ENCODE peak calls at places on chromosomes 7 and 10, in six cellular contexts. W is cardiac fibroblast, D is lower lobe of right lung, T is WERI-Rb-1, P is progenitor cell of endocrine pancreas, Z is NCI-H2029 treated with DMSO at 0.1 percent for 48 hours. Y is an unnamed sample.
A peak's percentile ranks its signal among the peaks of the same experiment; 100 is the strongest.

GRCh38 chr10:52213511-52213831 is 100.6 kb upstream of the DKK1 start:
- DNase-seq in Z (no peak), T (peak; percentile 29), P (no peak), D (no peak), W (peak; percentile 66), Y (no peak)

GRCh38 chr7:116777613-116778380 is 84.6 kb upstream of the CAPZA2 start:
- DNase-seq in Z (no peak), P (no peak), T (no peak), D (no peak), W (peak; percentile 65), Y (no peak)

GRCh38 chr10:93755443-93756127 is 2.2 kb upstream of the LGI1 start:
- DNase-seq in D (no peak), P (no peak), Z (no peak), W (no peak), T (no peak), Y (no peak)

GRCh38 chr10:118792501-118792900 is 37.7 kb upstream of the CACUL1 start:
- DNase-seq in P (no peak), T (no peak), W (peak; percentile 22), Z (no peak), D (peak; percentile 58), Y (no peak)

GRCh38 chr7:128352138-128352537 is 8.4 kb upstream of the RBM28 start:
- DNase-seq in W (peak; percentile 25), Z (no peak), T (no peak), D (peak; percentile 73), P (peak; percentile 48), Y (no peak)

GRCh38 chr10:70430489-70431445 is 10.7 kb downstream of the NODAL start:
- DNase-seq in P (no peak), D (no peak), W (peak; percentile 56), Z (no peak), T (no peak), Y (no peak)

GRCh38 chr10:110568055-110568735 is 700 bp downstream of the SMC3 start:
- DNase-seq in T (peak; percentile 52), W (peak; percentile 26), Z (peak; percentile 0), P (no peak), D (peak; percentile 64), Y (no peak)

GRCh38 chr7:106788637-106789036 is 76.4 kb upstream of the PIK3CG start:
- DNase-seq in Z (no peak), D (no peak), T (no peak), W (no peak), P (no peak), Y (no peak)

GRCh38 chr7:47100815-47101435 is 481.0 kb downstream of the TNS3 start:
- DNase-seq in T (peak; percentile 67), W (peak; percentile 75), Z (peak; percentile 54), P (no peak), D (peak; percentile 74), Y (peak; percentile 61)

GRCh38 chr10:129339191-129339590 is 127.8 kb upstream of the MGMT start:
- DNase-seq in Z (no peak), W (no peak), D (no peak), P (no peak), T (no peak), Y (no peak)

GRCh38 chr10:114100848-114101741 is 57.4 kb downstream of the ADRB1 start:
- DNase-seq in Z (no peak), T (peak; percentile 50), P (no peak), W (peak; percentile 15), D (no peak), Y (no peak)

GRCh38 chr10:125911990-125912389 is 15.6 kb downstream of the FANK1 start:
- DNase-seq in D (peak; percentile 60), W (no peak), P (peak; percentile 26), Z (peak; percentile 87), T (no peak), Y (no peak)

GRCh38 chr10:107803541-107803940 is 639.0 kb upstream of the SORCS1 start:
- DNase-seq in D (no peak), Z (no peak), W (no peak), P (no peak), T (no peak), Y (no peak)

GRCh38 chr10:6002809-6003500 is 25.6 kb upstream of the IL15RA start:
- DNase-seq in D (no peak), W (no peak), Z (no peak), P (no peak), T (no peak), Y (no peak)

GRCh38 chr7:52936750-52937149 is 98.7 kb upstream of the POM121L12 start:
- DNase-seq in W (no peak), P (no peak), Z (no peak), T (no peak), D (no peak), Y (no peak)

GRCh38 chr7:106405697-106406141 is 120.9 kb upstream of the NAMPT start:
- DNase-seq in P (no peak), W (no peak), D (no peak), Z (no peak), T (no peak), Y (no peak)

GRCh38 chr7:37921340-37921805 is 933 bp downstream of the EPDR1 start:
- DNase-seq in Z (no peak), T (peak; percentile 57), D (peak; percentile 57), P (peak; percentile 10), W (peak; percentile 36), Y (no peak)

GRCh38 chr10:69896601-69897000 is 94.9 kb downstream of the COL13A1 start:
- DNase-seq in W (no peak), T (no peak), D (no peak), P (no peak), Z (no peak), Y (no peak)

GRCh38 chr10:130044067-130045061 is 66.3 kb downstream of the C10orf143 start:
- DNase-seq in D (no peak), P (no peak), W (no peak), T (no peak), Z (no peak), Y (no peak)

GRCh38 chr10:99236627-99237309 is 1.1 kb upstream of the HPSE2 start:
- DNase-seq in P (no peak), D (no peak), T (no peak), W (no peak), Z (no peak), Y (no peak)

GRCh38 chr10:130338588-130339070 is 202.4 kb downstream of the GLRX3 start:
- DNase-seq in W (no peak), Z (no peak), T (no peak), P (no peak), D (no peak), Y (no peak)

GRCh38 chr10:23742368-23742767 is 303.5 kb downstream of the OTUD1 start:
- DNase-seq in W (no peak), P (no peak), D (no peak), T (no peak), Z (no peak), Y (no peak)

GRCh38 chr7:17040701-17041100 is 158.9 kb upstream of the AGR3 start:
- DNase-seq in D (no peak), Z (no peak), P (no peak), W (no peak), T (no peak), Y (no peak)

GRCh38 chr7:135499818-135500217 is 10.1 kb downstream of the CNOT4 start:
- DNase-seq in P (no peak), D (no peak), W (peak; percentile 18), T (no peak), Z (no peak), Y (no peak)

GRCh38 chr10:49307921-49308320 is 9.0 kb downstream of the C10orf71 start:
- DNase-seq in T (no peak), D (no peak), W (no peak), Z (no peak), P (no peak), Y (no peak)

GRCh38 chr10:45457487-45457886 is 83.5 kb downstream of the ALOX5 start:
- DNase-seq in Z (no peak), D (no peak), W (no peak), T (no peak), P (no peak), Y (no peak)

GRCh38 chr10:3477683-3478082 is 305.1 kb upstream of the PITRM1 start:
- DNase-seq in T (no peak), W (peak; percentile 92), P (no peak), Z (no peak), D (no peak), Y (no peak)

GRCh38 chr10:8312861-8313260 is 258.4 kb downstream of the GATA3 start:
- DNase-seq in D (no peak), P (no peak), W (peak; percentile 80), T (no peak), Z (no peak), Y (no peak)

GRCh38 chr7:106643189-106643588 is 17.8 kb downstream of the CCDC71L start:
- DNase-seq in P (no peak), W (peak; percentile 44), D (no peak), T (no peak), Z (no peak), Y (no peak)

GRCh38 chr7:22696672-22697071 is 30.3 kb upstream of the IL6 start:
- DNase-seq in W (peak; percentile 40), D (no peak), Z (no peak), P (no peak), T (no peak), Y (no peak)

GRCh38 chr10:91909178-91909677 is at the start of gene FGFBP3:
- DNase-seq in W (peak; percentile 43), Z (no peak), D (no peak), T (peak; percentile 84), P (peak; percentile 11), Y (peak; percentile 40)

GRCh38 chr7:6164491-6164890 is 107.9 kb downstream of the CYTH3 start:
- DNase-seq in D (no peak), P (no peak), T (peak; percentile 89), Z (no peak), W (no peak), Y (no peak)

GRCh38 chr10:126376956-126377355 is 11.3 kb downstream of the ADAM12 start:
- DNase-seq in Z (no peak), W (peak; percentile 71), T (no peak), D (no peak), P (no peak), Y (no peak)

GRCh38 chr10:114492351-114493037 is 88.2 kb upstream of the AFAP1L2 start:
- DNase-seq in P (no peak), W (no peak), T (no peak), D (no peak), Z (no peak), Y (no peak)

GRCh38 chr7:152711444-152711944 is 35.6 kb upstream of the XRCC2 start:
- DNase-seq in P (no peak), W (no peak), Z (peak; percentile 56), T (no peak), D (no peak), Y (no peak)

GRCh38 chr7:23247602-23248335 is 1.2 kb downstream of the GPNMB start:
- DNase-seq in T (no peak), W (peak; percentile 14), D (peak; percentile 74), Z (no peak), P (no peak), Y (no peak)

GRCh38 chr7:139034855-139035587 is 821 bp downstream of the ZC3HAV1L start:
- DNase-seq in P (no peak), W (peak; percentile 36), D (no peak), T (peak; percentile 46), Z (no peak), Y (no peak)

GRCh38 chr7:157018997-157019591 is 8.6 kb upstream of the MNX1 start:
- DNase-seq in P (no peak), T (no peak), D (no peak), Z (no peak), W (no peak), Y (no peak)

GRCh38 chr10:22366771-22367170 is 21.5 kb downstream of the SPAG6 start:
- DNase-seq in P (no peak), D (no peak), W (no peak), Z (no peak), T (no peak), Y (no peak)

GRCh38 chr10:77405771-77406241 is 231.8 kb downstream of the KCNMA1 start:
- DNase-seq in D (peak; percentile 84), Z (peak; percentile 41), T (peak; percentile 87), W (peak; percentile 72), P (no peak), Y (peak; percentile 53)

Y was measured in HCT116.